ENCODE peak calls at places on chromosomes 16 and 17, in five cellular contexts. B, T, G, O and L are unnamed samples.

GRCh38 chr17:7833795-7834553 is at the start of gene KDM6B:
- DNase-seq in B (peak; percentile 75), T (peak; percentile 95), G (peak; percentile 97), O (peak; percentile 98), L (peak; percentile 83)

GRCh38 chr16:58266336-58266735 is 28.5 kb downstream of the PRSS54 start:
- DNase-seq in O (no peak), B (no peak), T (no peak), G (no peak), L (no peak)

GRCh38 chr16:70772493-70772892 is 28.5 kb downstream of the VAC14 start:
- DNase-seq in G (no peak), B (no peak), O (no peak), T (no peak), L (no peak)

GRCh38 chr16:4273858-4274291 is 1.1 kb upstream of the TFAP4 start:
- DNase-seq in G (peak; percentile 89), B (no peak), T (peak; percentile 62), O (peak; percentile 75), L (peak; percentile 68)

GRCh38 chr16:84020353-84020752 is 22.2 kb downstream of the SLC38A8 start:
- DNase-seq in T (no peak), O (no peak), G (no peak), B (no peak), L (no peak)

GRCh38 chr17:68460096-68460495 is 2.8 kb upstream of the WIPI1 start:
- DNase-seq in O (no peak), G (no peak), B (no peak), T (no peak), L (no peak)

GRCh38 chr16:1019234-1019933 is 37.8 kb downstream of the SOX8 start:
- DNase-seq in T (no peak), G (no peak), B (no peak), O (no peak), L (no peak)

GRCh38 chr16:55225972-55226542 is 97.9 kb upstream of the IRX6 start:
- DNase-seq in G (no peak), O (no peak), B (no peak), T (no peak), L (no peak)

GRCh38 chr16:31455601-31456314 is 3.5 kb upstream of the ARMC5 start:
- DNase-seq in T (no peak), G (no peak), B (no peak), O (no peak), L (no peak)

GRCh38 chr17:16477255-16477654 is 14.7 kb downstream of the LRRC75A start:
- DNase-seq in G (no peak), T (no peak), B (no peak), O (peak; percentile 63), L (no peak)

GRCh38 chr17:71208111-71208704 is 912.6 kb upstream of the SOX9 start:
- DNase-seq in T (no peak), O (no peak), G (no peak), B (no peak), L (no peak)

GRCh38 chr16:31333686-31334649 is 21.0 kb upstream of the ITGAX start:
- DNase-seq in B (no peak), O (peak; percentile 45), T (no peak), G (no peak), L (peak; percentile 51)

GRCh38 chr16:83615131-83615530 is 192.6 kb upstream of the HSBP1 start:
- DNase-seq in T (no peak), G (no peak), O (no peak), B (no peak), L (no peak)

GRCh38 chr17:47945080-47945479 is 3.7 kb downstream of the PNPO start:
- DNase-seq in O (no peak), T (no peak), G (no peak), B (no peak), L (no peak)

GRCh38 chr17:22704674-22705073 is 1012.4 kb downstream of the KCNJ18 start:
- DNase-seq in T (no peak), B (no peak), O (no peak), G (no peak), L (no peak)

GRCh38 chr17:22707626-22708025 is 1015.3 kb downstream of the KCNJ18 start:
- DNase-seq in G (no peak), O (no peak), T (no peak), B (no peak), L (no peak)

GRCh38 chr17:22703786-22704441 is 1011.6 kb downstream of the KCNJ18 start:
- DNase-seq in B (no peak), T (no peak), G (no peak), O (no peak), L (peak; percentile 20)

DNA sequence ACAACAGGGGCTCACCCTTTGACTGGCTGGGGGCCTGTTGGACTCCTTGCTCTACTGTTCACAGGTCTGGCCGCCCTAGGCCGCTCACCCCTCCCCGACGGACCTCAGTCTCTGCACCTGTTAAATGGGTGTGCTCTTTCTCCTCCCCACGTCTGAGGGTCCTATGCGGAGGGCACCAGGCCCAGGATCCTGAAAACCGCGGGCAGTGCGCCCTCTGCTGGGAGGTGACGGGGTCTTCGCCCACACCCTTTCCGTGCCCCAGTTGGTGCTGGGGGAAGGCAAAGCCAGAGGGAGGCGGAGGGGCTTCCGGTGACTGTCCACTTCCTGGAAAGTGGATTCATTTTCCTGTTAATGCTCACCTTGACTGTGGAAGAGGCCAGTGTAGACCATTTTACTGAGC is 1010.9 kb downstream of the KCNJ18 start:
- DNase-seq in T (no peak), B (no peak), O (no peak), G (no peak), L (no peak)
- TF ChIP-seq CTCF in T (no peak), B (no peak), O (no peak), G (no peak), L (no peak)

DNA sequence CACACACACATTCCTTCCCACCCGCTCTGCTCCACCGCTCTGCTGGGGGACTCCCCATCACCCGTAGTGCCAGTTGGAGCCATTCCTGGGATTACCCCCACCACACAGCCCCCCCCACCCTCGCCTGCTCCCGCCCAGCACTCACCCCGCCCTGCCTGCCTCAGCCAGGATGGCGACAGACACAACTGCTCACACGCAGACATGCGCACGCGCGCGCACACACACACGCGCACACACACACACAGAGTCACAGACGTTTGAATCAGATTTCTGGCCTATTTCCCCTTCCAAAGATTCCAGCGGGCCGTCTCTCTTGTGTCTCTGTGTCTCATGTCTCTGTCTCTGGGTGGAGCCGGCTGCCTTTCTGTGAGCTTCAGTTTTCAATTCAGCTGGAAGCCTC is 4.4 kb downstream of the CACNA1G start:
- DNase-seq in O (peak; percentile 74), B (no peak), G (no peak), T (no peak), L (no peak)
- H3K4me3 ChIP-seq in O (no peak overlapping the region), B (no peak overlapping the region), G (no peak overlapping the region), T (no peak overlapping the region), L (no peak overlapping the region)

GRCh38 chr16:89368604-89369249 is 121.6 kb downstream of the ANKRD11 start:
- DNase-seq in G (no peak), T (no peak), O (no peak), B (no peak), L (no peak)
- H3K4me1 ChIP-seq in G (peaks cover 80% of the 10 kb centered on the region), T (peaks cover 97% of the 10 kb centered on the region), O (peaks cover 29% of the 10 kb centered on the region), B (peaks cover 96% of the 10 kb centered on the region), L (peaks cover 46% of the 10 kb centered on the region)

GRCh38 chr16:19092653-19093410 is 20.9 kb upstream of the ITPRIPL2 start:
- DNase-seq in O (no peak), B (no peak), T (no peak), G (no peak), L (no peak)

GRCh38 chr16:19095699-19096098 is 18.1 kb upstream of the ITPRIPL2 start:
- DNase-seq in G (no peak), B (no peak), O (no peak), T (no peak), L (no peak)

GRCh38 chr16:19093631-19094541 is 19.9 kb upstream of the ITPRIPL2 start:
- DNase-seq in G (no peak), O (no peak), T (no peak), B (no peak), L (no peak)

GRCh38 chr16:19098173-19098572 is 15.6 kb upstream of the ITPRIPL2 start:
- DNase-seq in B (no peak), O (no peak), T (no peak), G (no peak), L (no peak)

GRCh38 chr16:19094542-19095365 is 19.0 kb upstream of the ITPRIPL2 start:
- DNase-seq in T (peak; percentile 41), G (no peak), O (no peak), B (no peak), L (no peak)
- TF ChIP-seq CTCF in T (no peak), G (no peak), O (peak; percentile 2), B (no peak), L (no peak)